ENCODE peak calls at places on chromosomes 1 and 21, in eight cellular contexts. E, Z, Q, X, M, P, O and K are unnamed samples.

GRCh38 chr1:210330279-210330866 is 1.7 kb downstream of the HHAT start:
- DNase-seq in M (no peak), E (no peak), P (peak; percentile 59), Z (no peak), O (no peak), X (no peak), Q (peak; percentile 55), K (no peak)

GRCh38 chr1:154193821-154194220 is 1.9 kb upstream of the TPM3 start:
- DNase-seq in X (no peak), E (no peak), Q (peak; percentile 72), O (peak; percentile 29), M (peak; percentile 56), Z (no peak), P (no peak), K (no peak)

GRCh38 chr1:30668026-30668425 is 55.4 kb downstream of the MATN1 start:
- DNase-seq in X (no peak), E (no peak), P (no peak), M (no peak), Z (no peak), O (peak; percentile 24), Q (peak; percentile 65), K (no peak)

GRCh38 chr1:200355815-200356214 is 54.0 kb downstream of the ZNF281 start:
- DNase-seq in P (no peak), E (no peak), X (no peak), Z (no peak), M (no peak), Q (no peak), O (no peak), K (no peak)

GRCh38 chr1:79264285-79264684 is 257.8 kb upstream of the ADGRL4 start:
- DNase-seq in X (no peak), Z (no peak), O (no peak), M (no peak), E (no peak), Q (no peak), P (no peak), K (no peak)

GRCh38 chr1:231781887-231782286 is 155.3 kb downstream of the DISC1 start:
- DNase-seq in Z (no peak), X (no peak), O (peak; percentile 33), M (peak; percentile 17), Q (peak; percentile 41), P (no peak), E (no peak), K (no peak)

GRCh38 chr1:41483960-41484844 is at the start of gene EDN2:
- DNase-seq in X (no peak), Z (no peak), M (no peak), O (no peak), Q (peak; percentile 77), P (peak; percentile 92), E (no peak), K (no peak)

GRCh38 chr21:44314561-44314960 is 14.7 kb downstream of the PFKL start:
- DNase-seq in O (no peak), Q (no peak), P (no peak), Z (no peak), E (no peak), M (no peak), X (no peak), K (no peak)

GRCh38 chr1:60916926-60917325 is 165.4 kb upstream of the NFIA start:
- DNase-seq in Z (no peak), Q (no peak), M (no peak), O (no peak), E (no peak), P (no peak), X (no peak), K (no peak)